ENCODE peak calls at places on chromosomes 3 and 15, in nine cellular contexts. K is activated CD4-positive, CD25-positive, alpha-beta regulatory T cell; R is activated T-helper 1 cell treated with Interleukin-2 at 50 U/mL for 16 hours; A is NCI-H1417; S is PC-3; X is left kidney; G is stomach; C is upper lobe of right lung; W is D341Med. L is an unnamed sample.
A peak's percentile ranks its signal among the peaks of the same experiment; 100 is the strongest.

GRCh38 chr3:16516695-16517481 is 3.4 kb upstream of the RFTN1 start:
- DNase-seq in G (no peak), S (peak; percentile 63), C (no peak), X (peak; percentile 80), W (peak; percentile 65), R (no peak), A (peak; percentile 18), K (no peak), L (peak; percentile 57)

GRCh38 chr3:64399205-64399800 is 174.0 kb upstream of the PRICKLE2 start:
- DNase-seq in G (no peak), A (peak; percentile 3), R (no peak), S (peak; percentile 62), X (peak; percentile 82), C (no peak), K (no peak), W (peak; percentile 59), L (peak; percentile 29)

GRCh38 chr3:129228891-129229585 is 20.4 kb upstream of the COPG1 start:
- DNase-seq in G (no peak), W (no peak), C (no peak), R (no peak), S (peak; percentile 85), K (no peak), A (no peak), X (peak; percentile 62), L (no peak)

GRCh38 chr3:194604837-194605236 is 28.4 kb downstream of the TMEM44 start:
- DNase-seq in X (no peak), A (no peak), R (no peak), G (no peak), K (no peak), W (no peak), S (peak; percentile 25), C (no peak), L (peak; percentile 42)

GRCh38 chr15:65067645-65068416 is at the start of gene RASL12:
- DNase-seq in K (no peak), X (peak; percentile 81), S (no peak), W (peak; percentile 61), R (no peak), G (no peak), A (peak; percentile 21), C (peak; percentile 61), L (no peak)

GRCh38 chr3:127738192-127738840 is 65.6 kb downstream of the ABTB1 start:
- DNase-seq in R (no peak), A (no peak), W (no peak), K (no peak), G (peak; percentile 74), S (peak; percentile 57), X (peak; percentile 46), C (no peak), L (peak; percentile 29)

GRCh38 chr3:123384256-123384655 is 64.6 kb downstream of the ADCY5 start:
- DNase-seq in S (no peak), C (no peak), K (no peak), G (no peak), R (no peak), A (no peak), W (no peak), X (no peak), L (no peak)

GRCh38 chr15:57251941-57252340 is 124.4 kb upstream of the CGNL1 start:
- DNase-seq in S (peak; percentile 4), G (no peak), R (no peak), W (no peak), A (no peak), X (no peak), C (no peak), K (no peak), L (no peak)

GRCh38 chr3:71238267-71238985 is 345.1 kb downstream of the FOXP1 start:
- DNase-seq in C (no peak), W (no peak), R (no peak), S (no peak), A (no peak), G (no peak), K (no peak), X (peak; percentile 61), L (no peak)

GRCh38 chr15:69415381-69415780 is 1.2 kb downstream of the KIF23 start:
- DNase-seq in G (no peak), W (no peak), A (no peak), K (no peak), X (no peak), C (no peak), S (no peak), R (no peak), L (no peak)

GRCh38 chr3:71450985-71451560 is 132.5 kb downstream of the FOXP1 start:
- DNase-seq in K (no peak), R (no peak), S (no peak), C (no peak), X (no peak), G (no peak), W (no peak), A (no peak), L (no peak)

GRCh38 chr3:127700406-127700805 is 27.7 kb downstream of the ABTB1 start:
- DNase-seq in C (peak; percentile 48), G (no peak), S (no peak), K (no peak), W (no peak), A (no peak), R (no peak), X (no peak), L (no peak)

GRCh38 chr3:43289401-43289800 is 3.1 kb downstream of the SNRK start:
- DNase-seq in K (no peak), G (no peak), C (no peak), X (no peak), W (no peak), R (no peak), A (no peak), S (no peak), L (no peak)

GRCh38 chr3:16186565-16186964 is 12.1 kb downstream of the GALNT15 start:
- DNase-seq in X (no peak), C (no peak), A (no peak), W (no peak), G (no peak), R (no peak), S (no peak), K (no peak), L (no peak)

GRCh38 chr15:70775160-70775559 is 11.8 kb upstream of the UACA start:
- DNase-seq in A (no peak), R (no peak), W (no peak), X (no peak), C (no peak), S (peak; percentile 80), K (no peak), G (no peak), L (no peak)

GRCh38 chr3:115113367-115113766 is 33.7 kb downstream of the ZBTB20 start:
- DNase-seq in S (no peak), A (no peak), X (no peak), R (no peak), K (no peak), W (no peak), G (no peak), C (no peak), L (no peak)